ENCODE peak calls at places on chromosome 16, in five cellular contexts. One of them, this sample, is unnamed.
A peak's percentile ranks its signal among the peaks of the same experiment; 100 is the strongest.

GRCh38 chr16:69662901-69663300 is 63.5 kb downstream of the NQO1 start:
- DNase-seq in neural progenitor cell: no peak
- DNase-seq in DMS79 treated with DMSO at 0.1 percent for 48 hours: no peak
- DNase-seq in SHP77: no peak
- DNase-seq in colonic mucosa: no peak
- DNase-seq in this sample: no peak

GRCh38 chr16:49632798-49633189 is 223.1 kb downstream of the ZNF423 start:
- DNase-seq in SHP77: no peak
- DNase-seq in colonic mucosa: no peak
- DNase-seq in neural progenitor cell: no peak
- DNase-seq in DMS79 treated with DMSO at 0.1 percent for 48 hours: no peak
- DNase-seq in this sample: no peak

GRCh38 chr16:49085689-49086088 is 195.9 kb downstream of the CBLN1 start:
- DNase-seq in colonic mucosa: no peak
- DNase-seq in DMS79 treated with DMSO at 0.1 percent for 48 hours: no peak
- DNase-seq in SHP77: no peak
- DNase-seq in neural progenitor cell: no peak
- DNase-seq in this sample: no peak

GRCh38 chr16:30778549-30779244 is 8.3 kb downstream of the ZNF629 start:
- DNase-seq in SHP77: no peak
- DNase-seq in colonic mucosa: no peak
- DNase-seq in DMS79 treated with DMSO at 0.1 percent for 48 hours: no peak
- DNase-seq in neural progenitor cell: peak; percentile 52
- DNase-seq in this sample: no peak

GRCh38 chr16:75559564-75560372 is 3.7 kb upstream of the TMEM231 start:
- DNase-seq in colonic mucosa: no peak
- DNase-seq in DMS79 treated with DMSO at 0.1 percent for 48 hours: no peak
- DNase-seq in neural progenitor cell: peak; percentile 15
- DNase-seq in SHP77: no peak
- DNase-seq in this sample: no peak

GRCh38 chr16:19136549-19137196 is 22.9 kb downstream of the ITPRIPL2 start:
- DNase-seq in neural progenitor cell: no peak
- DNase-seq in colonic mucosa: peak; percentile 53
- DNase-seq in DMS79 treated with DMSO at 0.1 percent for 48 hours: no peak
- DNase-seq in SHP77: no peak
- DNase-seq in this sample: no peak

GRCh38 chr16:66940236-66940635 is 4.9 kb downstream of the CES2 start:
- DNase-seq in neural progenitor cell: no peak
- DNase-seq in colonic mucosa: no peak
- DNase-seq in DMS79 treated with DMSO at 0.1 percent for 48 hours: no peak
- DNase-seq in SHP77: no peak
- DNase-seq in this sample: no peak

GRCh38 chr16:53945996-53946395 is 242.0 kb downstream of the FTO start:
- DNase-seq in SHP77: no peak
- DNase-seq in neural progenitor cell: peak; percentile 65
- DNase-seq in DMS79 treated with DMSO at 0.1 percent for 48 hours: no peak
- DNase-seq in colonic mucosa: no peak
- DNase-seq in this sample: no peak

GRCh38 chr16:12547608-12547922 is 256.1 kb downstream of the CPPED1 start:
- DNase-seq in neural progenitor cell: no peak
- DNase-seq in SHP77: no peak
- DNase-seq in DMS79 treated with DMSO at 0.1 percent for 48 hours: no peak
- DNase-seq in colonic mucosa: no peak
- DNase-seq in this sample: no peak

GRCh38 chr16:58042886-58043515 is 17.4 kb downstream of the MMP15 start:
- DNase-seq in neural progenitor cell: no peak
- DNase-seq in colonic mucosa: no peak
- DNase-seq in DMS79 treated with DMSO at 0.1 percent for 48 hours: no peak
- DNase-seq in SHP77: no peak
- DNase-seq in this sample: no peak

GRCh38 chr16:4426021-4426684 is 485 bp downstream of the DNAJA3 start:
- DNase-seq in SHP77: no peak
- DNase-seq in DMS79 treated with DMSO at 0.1 percent for 48 hours: no peak
- DNase-seq in colonic mucosa: peak; percentile 54
- DNase-seq in neural progenitor cell: no peak
- DNase-seq in this sample: no peak

GRCh38 chr16:19853973-19854876 is 30.4 kb downstream of the GPRC5B start:
- DNase-seq in neural progenitor cell: no peak
- DNase-seq in DMS79 treated with DMSO at 0.1 percent for 48 hours: no peak
- DNase-seq in SHP77: no peak
- DNase-seq in colonic mucosa: no peak
- DNase-seq in this sample: no peak

GRCh38 chr16:85573696-85574641 is 39.2 kb upstream of the GSE1 start:
- DNase-seq in colonic mucosa: no peak
- DNase-seq in SHP77: peak; percentile 79
- DNase-seq in neural progenitor cell: no peak
- DNase-seq in DMS79 treated with DMSO at 0.1 percent for 48 hours: no peak
- DNase-seq in this sample: no peak

This sample was measured in GM12878.